ENCODE peak calls at places on chromosomes 6 and 20, in four cellular contexts. O is fibroblast of lung, V is suprapubic skin, L is progenitor cell of endocrine pancreas. T is an unnamed sample.

GRCh38 chr20:37095108-37095608 is 639 bp downstream of the RBL1 start:
- DNase-seq in L (no peak), O (peak), V (no peak), T (no peak)

GRCh38 chr6:82750570-82750969 is 315.1 kb downstream of the UBE3D start:
- DNase-seq in V (no peak), O (peak), L (no peak), T (no peak)

GRCh38 chr20:63122626-63123025 is 93.3 kb downstream of the YTHDF1 start:
- DNase-seq in V (peak), O (no peak), L (no peak), T (no peak)

GRCh38 chr20:32462900-32463641 is 104.9 kb downstream of the ASXL1 start:
- DNase-seq in L (no peak), O (no peak), V (no peak), T (no peak)

GRCh38 chr20:30167540-30167939 is 1089.9 kb upstream of the DEFB115 start:
- DNase-seq in L (no peak), V (no peak), O (no peak), T (no peak)

GRCh38 chr6:41072836-41073202 is at the start of gene NFYA:
- DNase-seq in O (peak), L (no peak), V (no peak), T (peak)

GRCh38 chr20:36344517-36345132 is 38.5 kb downstream of the DLGAP4 start:
- DNase-seq in O (peak), V (no peak), L (peak), T (peak)

GRCh38 chr20:36246410-36246809 is 10.1 kb downstream of the AAR2 start:
- DNase-seq in O (no peak), V (no peak), L (no peak), T (no peak)

GRCh38 chr6:24858154-24858801 is 59.6 kb upstream of the ARMH2 start:
- DNase-seq in O (peak), V (no peak), L (no peak), T (no peak)

GRCh38 chr6:16961577-16961976 is 140.3 kb upstream of the STMND1 start:
- DNase-seq in V (no peak), L (no peak), O (no peak), T (no peak)

DNA sequence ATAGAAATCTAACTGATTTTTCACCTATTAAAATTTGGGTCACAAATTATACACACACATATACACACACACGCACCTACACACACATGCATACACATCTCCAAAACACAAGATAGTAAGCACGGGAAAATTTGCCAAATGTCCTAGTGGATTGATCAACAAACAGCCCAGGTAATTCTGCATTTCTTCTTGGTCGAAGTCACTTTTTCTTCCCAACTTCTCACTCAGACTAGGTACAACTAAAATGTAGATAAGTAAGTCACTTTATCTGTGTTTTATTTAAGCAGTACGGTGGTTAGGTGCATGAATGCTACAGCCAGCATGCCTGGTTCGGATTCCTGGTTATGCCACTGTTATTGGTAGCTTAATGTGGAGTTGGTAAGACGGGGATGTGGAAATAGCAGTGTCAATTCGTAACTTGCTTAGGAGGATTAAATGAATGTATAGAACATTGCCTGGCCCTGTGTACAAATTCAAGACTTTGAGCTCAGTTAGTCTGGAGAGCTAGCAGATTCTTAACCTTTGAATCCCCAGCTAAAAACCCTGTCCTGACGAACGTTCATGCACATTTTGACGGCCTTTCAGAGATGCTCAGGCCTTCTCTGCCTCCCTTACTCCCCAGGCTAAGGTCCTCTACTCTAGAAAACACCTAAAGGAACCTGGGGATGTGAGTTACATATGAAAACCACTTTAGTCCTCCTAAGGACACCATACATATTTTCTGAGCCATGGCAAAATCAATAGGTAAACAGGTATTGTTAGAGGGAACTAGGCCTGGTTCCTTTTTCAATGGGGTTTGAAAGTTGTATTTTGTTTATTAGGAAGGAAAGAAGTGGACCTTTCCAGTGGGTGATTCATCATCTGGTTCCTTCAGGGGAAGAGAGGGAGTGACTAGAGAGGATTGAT is 50.9 kb downstream of the CYP24A1 start:
- DNase-seq in O (no peak), V (no peak), L (no peak), T (no peak)
- TF ChIP-seq CTCF in O (no peak), V (no peak), L (no peak), T (no peak)

DNA sequence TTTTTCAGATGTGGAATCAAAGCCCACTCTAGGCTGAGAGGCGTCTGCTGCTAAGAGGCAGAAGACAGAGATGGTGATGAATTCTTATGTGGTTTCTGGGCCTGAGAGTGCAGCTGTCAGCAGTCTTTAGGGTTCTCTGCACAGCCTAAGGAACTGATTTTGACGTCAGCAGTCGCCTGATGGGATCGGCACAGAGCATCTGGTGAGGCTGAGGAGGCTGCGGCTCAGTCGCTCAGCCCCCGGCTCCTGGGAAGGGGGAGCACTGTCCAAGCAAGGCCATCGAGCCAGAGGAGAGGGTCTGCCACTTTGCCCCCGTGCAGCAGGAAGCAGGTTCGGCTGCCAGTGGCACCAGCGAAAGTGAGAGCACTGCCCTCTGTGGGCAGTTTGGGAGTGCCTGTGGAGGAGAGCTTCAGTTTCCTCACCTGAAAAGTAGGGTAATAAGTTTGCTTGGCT is 92.5 kb downstream of the TCP11 start:
- DNase-seq in L (no peak), V (no peak), O (peak), T (no peak)
- TF ChIP-seq CTCF in L (no peak), V (no peak), O (peak), T (peak)

DNA sequence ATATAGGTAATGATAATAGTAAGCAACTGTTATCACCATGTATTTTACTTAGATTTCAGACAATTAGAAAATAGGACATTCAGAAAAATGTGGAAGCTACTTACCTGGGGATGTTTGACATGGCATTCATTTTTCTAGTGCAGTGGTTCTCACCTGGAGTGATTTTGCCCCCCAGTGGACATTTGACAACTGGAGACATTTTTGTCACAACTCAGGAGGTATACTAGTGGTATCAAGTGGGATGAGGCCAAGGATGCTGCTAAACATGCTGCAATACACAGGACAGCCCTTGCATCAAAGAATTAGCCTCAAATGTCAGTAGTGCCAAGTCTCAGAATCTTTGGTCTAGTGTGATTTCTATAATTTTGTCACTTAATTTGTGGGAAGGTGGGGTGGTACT is 36.1 kb downstream of the NUS1 start:
- DNase-seq in V (no peak), L (no peak), O (no peak), T (no peak)
- TF ChIP-seq CTCF in V (no peak), L (no peak), O (no peak), T (peak)

GRCh38 chr6:63305278-63305677 is 14.5 kb downstream of the LGSN start:
- DNase-seq in L (no peak), V (no peak), O (peak), T (no peak)

GRCh38 chr6:63306446-63306845 is 13.3 kb downstream of the LGSN start:
- DNase-seq in L (no peak), O (no peak), V (no peak), T (no peak)

DNA sequence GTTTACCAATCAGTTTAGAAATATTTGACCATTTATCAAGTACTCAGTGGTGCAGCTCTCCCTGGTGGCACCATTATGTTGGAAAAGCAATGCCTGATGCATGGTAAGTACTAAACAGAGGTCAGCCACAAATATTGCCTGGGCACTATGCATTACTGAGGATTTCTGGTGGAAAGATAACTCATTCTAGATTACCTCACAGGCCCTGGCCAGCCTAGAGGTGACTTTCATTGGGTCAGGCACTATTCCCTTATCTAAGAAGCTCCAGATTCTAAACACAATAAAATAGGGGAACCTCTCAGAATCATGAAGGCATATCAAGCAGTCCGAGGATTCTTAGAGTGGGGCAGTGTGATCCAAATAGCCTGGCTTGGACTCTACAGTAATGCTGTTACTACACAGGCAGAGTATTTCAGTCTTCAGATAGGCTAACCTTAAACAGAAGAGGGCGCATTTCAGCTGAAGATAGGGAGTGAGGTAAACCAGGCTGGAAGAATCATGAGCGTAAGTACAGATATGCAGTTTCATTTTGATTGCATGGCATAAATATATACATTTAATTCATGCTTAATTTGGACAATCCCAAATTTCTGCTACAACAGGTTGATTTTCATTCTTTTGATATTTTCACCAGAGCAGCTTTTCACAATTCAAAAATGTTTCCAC is 12.1 kb downstream of the LGSN start:
- DNase-seq in O (peak), L (no peak), V (no peak), T (no peak)
- TF ChIP-seq CTCF in O (peak), L (peak), V (no peak), T (peak)

T was measured in type B pancreatic cell.